ENCODE peak calls at places on chromosome 9, in ten cellular contexts. O, J, C, V, I, U, Y, T, P and A are unnamed samples.

GRCh38 chr9:106075991-106076390 is 381.6 kb downstream of the TMEM38B start:
- DNase-seq in O (no peak), J (no peak), C (no peak), V (no peak), I (no peak), U (no peak), Y (peak; percentile 44), T (no peak), P (no peak), A (peak; percentile 49)

GRCh38 chr9:135796784-135797462 is 94.9 kb downstream of the KCNT1 start:
- DNase-seq in O (no peak), J (no peak), C (no peak), V (no peak), I (no peak), U (no peak), Y (no peak), T (no peak), P (no peak), A (no peak)

GRCh38 chr9:38621434-38622082 is 1.2 kb upstream of the ANKRD18A start:
- DNase-seq in O (peak; percentile 51), J (no peak), C (no peak), V (no peak), I (peak; percentile 44), U (peak; percentile 65), Y (no peak), T (no peak), P (no peak), A (peak; percentile 31)

GRCh38 chr9:120914410-120914809 is 12.2 kb downstream of the TRAF1 start:
- DNase-seq in O (no peak), J (no peak), C (no peak), V (no peak), I (no peak), U (no peak), Y (no peak), T (no peak), P (no peak), A (no peak)

GRCh38 chr9:120693609-120694008 is 20.7 kb downstream of the MEGF9 start:
- DNase-seq in O (no peak), J (peak; percentile 30), C (no peak), V (no peak), I (no peak), U (no peak), Y (no peak), T (no peak), P (no peak), A (peak; percentile 46)

GRCh38 chr9:35579130-35579529 is 25.9 kb upstream of the TESK1 start:
- DNase-seq in O (peak; percentile 62), J (no peak), C (no peak), V (no peak), I (no peak), U (no peak), Y (no peak), T (no peak), P (no peak), A (no peak)

GRCh38 chr9:37167456-37167855 is 47.1 kb downstream of the ZCCHC7 start:
- DNase-seq in O (no peak), J (no peak), C (no peak), V (no peak), I (no peak), U (no peak), Y (no peak), T (no peak), P (no peak), A (no peak)

GRCh38 chr9:95087659-95088242 is 229.8 kb downstream of the FANCC start:
- DNase-seq in O (no peak), J (peak; percentile 7), C (no peak), V (peak; percentile 79), I (no peak), U (no peak), Y (no peak), T (no peak), P (no peak), A (peak; percentile 32)

GRCh38 chr9:130122465-130122864 is 49.7 kb upstream of the NCS1 start:
- DNase-seq in O (no peak), J (no peak), C (no peak), V (no peak), I (no peak), U (no peak), Y (no peak), T (peak; percentile 39), P (no peak), A (no peak)

GRCh38 chr9:131098391-131099087 is 2.2 kb downstream of the AIF1L start:
- DNase-seq in O (no peak), J (no peak), C (no peak), V (no peak), I (no peak), U (no peak), Y (no peak), T (no peak), P (no peak), A (no peak)

GRCh38 chr9:5817776-5818336 is 15.1 kb downstream of the ERMP1 start:
- DNase-seq in O (no peak), J (peak; percentile 62), C (no peak), V (no peak), I (no peak), U (no peak), Y (peak; percentile 31), T (no peak), P (no peak), A (peak; percentile 79)

GRCh38 chr9:81893929-81894328 is 34.3 kb upstream of the SPATA31D4 start:
- DNase-seq in O (no peak), J (no peak), C (no peak), V (no peak), I (no peak), U (no peak), Y (no peak), T (no peak), P (no peak), A (no peak)

GRCh38 chr9:128404579-128404978 is 16.1 kb upstream of the CERCAM start:
- DNase-seq in O (no peak), J (no peak), C (no peak), V (no peak), I (no peak), U (no peak), Y (no peak), T (no peak), P (no peak), A (no peak)

GRCh38 chr9:107732781-107733529 is 243.4 kb upstream of the KLF4 start:
- DNase-seq in O (no peak), J (peak; percentile 60), C (no peak), V (no peak), I (no peak), U (peak; percentile 31), Y (peak; percentile 62), T (no peak), P (no peak), A (peak; percentile 79)